ENCODE peak calls at places on chromosome 6, in four cellular contexts. Y is A549, O is heart left ventricle, T is GM12864. B is an unnamed sample.

GRCh38 chr6:167093406-167093921 is 29.4 kb upstream of the CCR6 start:
- DNase-seq in O (no peak), Y (no peak), T (no peak), B (peak)

GRCh38 chr6:85660181-85660611 is 17.5 kb upstream of the SYNCRIP start:
- DNase-seq in T (no peak), O (no peak), Y (peak), B (no peak)

GRCh38 chr6:133857696-133858095 is 31.2 kb upstream of the TCF21 start:
- DNase-seq in O (no peak), T (no peak), Y (no peak), B (no peak)

GRCh38 chr6:162372092-162372491 is 355.5 kb downstream of the PRKN start:
- DNase-seq in Y (no peak), O (no peak), T (no peak), B (no peak)

GRCh38 chr6:150813993-150814359 is 51.5 kb upstream of the MTHFD1L start:
- DNase-seq in T (peak), Y (peak), O (no peak), B (no peak)

GRCh38 chr6:54873589-54873988 is 27.0 kb downstream of the FAM83B start:
- DNase-seq in Y (no peak), T (no peak), O (no peak), B (no peak)

GRCh38 chr6:166825553-166826145 is 130.7 kb downstream of the RNASET2 start:
- DNase-seq in T (no peak), Y (no peak), O (no peak), B (no peak)

GRCh38 chr6:50185006-50185405 is 135.3 kb upstream of the DEFB112 start:
- DNase-seq in T (no peak), Y (no peak), O (no peak), B (no peak)

GRCh38 chr6:157392927-157393666 is 12.1 kb downstream of the ZDHHC14 start:
- DNase-seq in T (no peak), Y (no peak), O (no peak), B (no peak)

GRCh38 chr6:53805725-53806124 is 10.9 kb downstream of the LRRC1 start:
- DNase-seq in T (no peak), Y (no peak), O (no peak), B (no peak)

GRCh38 chr6:113352029-113352801 is 504.9 kb upstream of the MARCKS start:
- DNase-seq in Y (peak), T (no peak), O (no peak), B (no peak)

GRCh38 chr6:127690092-127690491 is 113.1 kb downstream of the C6orf58 start:
- DNase-seq in Y (peak), O (no peak), T (no peak), B (no peak)

GRCh38 chr6:117328500-117328899 is 63.1 kb downstream of the VGLL2 start:
- DNase-seq in Y (no peak), T (no peak), O (no peak), B (no peak)

GRCh38 chr6:115323001-115323400 is 737.7 kb downstream of the FRK start:
- DNase-seq in T (no peak), O (no peak), Y (no peak), B (no peak)

GRCh38 chr6:24926192-24926591 is 9.6 kb downstream of the RIPOR2 start:
- DNase-seq in O (no peak), Y (no peak), T (no peak), B (no peak)

GRCh38 chr6:43457643-43458042 is 2.3 kb upstream of the DLK2 start:
- DNase-seq in Y (no peak), O (no peak), T (no peak), B (no peak)

GRCh38 chr6:109257494-109257893 is 124.8 kb downstream of the CD164 start:
- DNase-seq in O (no peak), T (no peak), Y (no peak), B (no peak)

GRCh38 chr6:128918886-128919285 is 35.9 kb downstream of the LAMA2 start:
- DNase-seq in T (no peak), Y (no peak), O (no peak), B (no peak)

GRCh38 chr6:16432075-16433032 is 194.0 kb downstream of the GMPR start:
- DNase-seq in Y (no peak), T (no peak), O (no peak), B (no peak)

GRCh38 chr6:17220511-17220910 is 60.6 kb upstream of the RBM24 start:
- DNase-seq in T (no peak), Y (no peak), O (no peak), B (no peak)

GRCh38 chr6:89007209-89008001 is 44.0 kb upstream of the RNGTT start:
- DNase-seq in O (no peak), Y (no peak), T (no peak), B (no peak)

GRCh38 chr6:17908831-17909230 is 78.6 kb downstream of the KIF13A start:
- DNase-seq in Y (no peak), T (no peak), O (no peak), B (no peak)

GRCh38 chr6:14734416-14735340 is 511.2 kb upstream of the JARID2 start:
- DNase-seq in O (no peak), Y (no peak), T (peak), B (no peak)

GRCh38 chr6:44702292-44702691 is 314.8 kb downstream of the CDC5L start:
- DNase-seq in Y (no peak), T (no peak), O (no peak), B (no peak)

GRCh38 chr6:168578036-168578435 is 137.1 kb downstream of the SMOC2 start:
- DNase-seq in Y (no peak), T (no peak), O (no peak), B (no peak)

GRCh38 chr6:146300540-146300939 is 243.1 kb upstream of the RAB32 start:
- DNase-seq in O (no peak), T (no peak), Y (no peak), B (no peak)

GRCh38 chr6:151225919-151226318 is 13.8 kb upstream of the AKAP12 start:
- DNase-seq in O (no peak), Y (no peak), T (no peak), B (no peak)

GRCh38 chr6:129619579-129620233 is 90.3 kb downstream of the ARHGAP18 start:
- DNase-seq in Y (no peak), O (no peak), T (no peak), B (no peak)

GRCh38 chr6:33595001-33595846 is 15.1 kb upstream of the BAK1 start:
- DNase-seq in Y (no peak), O (peak), T (no peak), B (no peak)

GRCh38 chr6:15338462-15338861 is 92.6 kb downstream of the JARID2 start:
- DNase-seq in T (no peak), Y (no peak), O (no peak), B (no peak)

GRCh38 chr6:45148711-45149341 is 179.3 kb upstream of the RUNX2 start:
- DNase-seq in Y (no peak), O (no peak), T (no peak), B (no peak)

GRCh38 chr6:114364295-114364694 is 21.5 kb upstream of the HS3ST5 start:
- DNase-seq in O (no peak), T (no peak), Y (peak), B (no peak)

GRCh38 chr6:118875672-118876071 is 18.3 kb upstream of the ASF1A start:
- DNase-seq in O (no peak), Y (no peak), T (no peak), B (no peak)

GRCh38 chr6:40792183-40792582 is 205.0 kb upstream of the LRFN2 start:
- DNase-seq in O (no peak), Y (no peak), T (no peak), B (no peak)

GRCh38 chr6:144064402-144064830 is 31.0 kb downstream of the SF3B5 start:
- DNase-seq in T (no peak), O (peak), Y (no peak), B (peak)

GRCh38 chr6:148508401-148509151 is 165.9 kb downstream of the SASH1 start:
- DNase-seq in Y (no peak), O (no peak), T (no peak), B (no peak)

GRCh38 chr6:169571123-169571962 is 130.5 kb downstream of the WDR27 start:
- DNase-seq in O (no peak), T (no peak), Y (peak), B (no peak)

GRCh38 chr6:93496548-93496947 is 77.2 kb upstream of the EPHA7 start:
- DNase-seq in O (no peak), T (no peak), Y (no peak), B (no peak)
- TF ChIP-seq CTCF in O (no peak), T (no peak), Y (no peak), B (no peak)

DNA sequence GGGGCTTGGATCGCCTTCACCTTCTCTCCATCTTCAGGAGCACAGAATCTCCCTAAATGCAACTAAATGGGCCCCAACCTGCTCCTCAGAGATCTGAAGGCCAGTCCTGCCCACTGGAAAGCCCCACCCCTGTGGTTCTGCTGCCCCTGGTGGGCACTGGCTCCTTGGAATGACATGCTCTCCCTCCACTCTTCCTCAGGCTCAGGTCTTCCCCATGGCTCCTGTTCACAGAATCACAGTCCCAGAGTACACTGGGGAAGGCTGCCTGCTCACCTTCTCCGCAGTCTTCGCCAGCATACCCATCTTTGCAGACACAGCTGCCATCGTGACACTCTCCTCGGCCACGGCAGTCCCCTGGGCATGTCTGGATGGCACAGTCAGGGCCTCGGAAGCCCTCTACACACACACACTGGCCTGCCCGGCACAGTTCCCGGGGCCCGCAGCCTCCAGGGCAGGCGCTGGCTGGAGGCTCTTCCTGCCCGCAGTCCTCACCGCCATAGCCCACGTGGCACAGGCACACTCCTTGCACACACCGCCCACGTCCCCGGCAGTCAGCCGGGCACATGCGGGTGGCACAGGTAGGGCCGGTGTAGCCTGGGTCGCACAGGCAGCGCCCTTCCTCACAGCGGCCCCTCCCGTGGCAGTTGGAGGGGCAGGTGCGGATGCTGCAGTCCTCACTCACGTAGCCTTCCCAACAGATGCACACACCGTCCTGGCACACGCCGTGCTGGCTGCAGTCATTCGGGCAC is 13.6 kb downstream of the TNXB start:
- DNase-seq in O (no peak), T (no peak), Y (no peak), B (no peak)
- TF ChIP-seq CTCF in O (no peak), T (no peak), Y (no peak), B (no peak)

DNA sequence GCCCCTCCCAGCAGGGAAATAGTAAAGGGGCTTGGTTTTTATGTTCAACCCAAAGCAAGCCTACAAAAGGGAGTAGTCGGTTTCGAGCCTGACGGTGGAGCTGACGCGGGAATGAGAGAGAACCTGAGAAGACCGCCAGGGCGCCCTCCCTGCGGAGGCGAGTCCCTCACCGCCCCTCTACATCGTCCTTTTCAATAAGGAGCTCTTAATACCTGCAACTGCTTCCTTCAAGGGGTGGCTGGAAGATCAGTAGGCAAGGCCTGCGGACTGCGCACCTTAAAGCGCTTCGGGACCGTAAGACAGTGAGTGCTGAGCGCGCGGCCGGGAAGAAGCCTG is 709 bp upstream of the ZNF76 start:
- DNase-seq in O (no peak), Y (peak), T (no peak), B (no peak)
- TF ChIP-seq CTCF in O (no peak), Y (no peak), T (no peak), B (no peak)

DNA sequence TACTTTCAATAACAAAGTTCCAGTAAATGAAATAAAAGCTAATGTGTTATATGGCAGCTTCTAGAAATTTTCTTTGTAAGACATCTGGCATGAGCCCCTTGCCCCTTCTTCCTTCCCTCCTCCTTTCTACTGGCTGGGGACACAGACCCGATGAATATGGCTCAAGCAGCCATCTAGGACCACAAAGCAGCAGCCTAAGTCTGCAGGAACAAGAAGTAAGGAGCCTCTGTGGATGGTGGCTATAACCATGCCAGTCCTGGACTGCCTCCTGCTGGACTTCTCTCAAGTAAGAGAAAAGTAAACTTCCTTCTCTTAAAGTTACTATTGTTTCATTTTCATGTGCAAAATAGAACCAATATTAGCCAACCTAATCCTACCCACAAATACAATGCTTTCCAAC is 114.9 kb upstream of the DST start:
- DNase-seq in Y (no peak), T (peak), O (no peak), B (no peak)
- TF ChIP-seq CTCF in Y (peak), T (peak), O (peak), B (no peak)

DNA sequence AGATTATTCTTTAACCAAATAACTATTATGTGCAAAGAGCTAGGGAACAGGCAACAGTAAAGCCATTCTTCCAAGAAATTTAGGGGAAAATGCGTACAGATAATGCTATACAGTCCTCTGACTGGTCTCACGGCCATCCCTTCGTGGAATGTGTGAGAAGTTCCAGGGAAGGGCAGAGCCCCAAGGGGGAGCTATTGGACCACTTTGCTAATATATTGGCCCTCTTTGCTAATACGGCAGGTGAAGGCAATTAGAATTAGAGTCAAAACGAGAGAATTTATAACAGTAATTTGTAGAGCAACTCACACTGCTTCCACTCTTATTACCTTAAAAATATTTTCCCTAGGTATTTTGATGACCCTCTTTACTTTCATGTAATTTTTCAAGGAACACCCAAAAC is 140.4 kb downstream of the IMPG1 start:
- DNase-seq in T (no peak), O (no peak), Y (no peak), B (no peak)
- TF ChIP-seq CTCF in T (peak), O (peak), Y (peak), B (no peak)

GRCh38 chr6:159431750-159432149 is 261.3 kb downstream of the SOD2 start:
- DNase-seq in O (no peak), T (no peak), Y (no peak), B (no peak)
- TF ChIP-seq CTCF in O (no peak), T (no peak), Y (no peak), B (no peak)